ENCODE peak calls at places on chromosomes 13 and 19, in five cellular contexts. Z is uterus, F is A549, R is tibial nerve, E is heart left ventricle. X is an unnamed sample.

GRCh38 chr13:75635101-75635620 is 969 bp upstream of the LMO7 start:
- DNase-seq in Z (no peak), F (no peak), R (peak; percentile 5), E (no peak), X (no peak)

GRCh38 chr13:89514534-89515312 is 1832.8 kb upstream of the MIR17HG start:
- DNase-seq in Z (no peak), F (peak; percentile 13), R (no peak), E (no peak), X (no peak)

GRCh38 chr19:32896516-32897214 is 27.1 kb upstream of the SLC7A9 start:
- DNase-seq in Z (no peak), F (no peak), R (no peak), E (no peak), X (no peak)

GRCh38 chr19:2423913-2424685 is 3.3 kb downstream of the TIMM13 start:
- DNase-seq in Z (no peak), F (no peak), R (no peak), E (no peak), X (no peak)

GRCh38 chr19:41821003-41821735 is 23.3 kb downstream of the LYPD4 start:
- DNase-seq in Z (no peak), F (peak; percentile 94), R (no peak), E (no peak), X (no peak)

GRCh38 chr19:16702123-16702522 is 17.5 kb upstream of the NWD1 start:
- DNase-seq in Z (no peak), F (no peak), R (peak; percentile 83), E (no peak), X (no peak)

GRCh38 chr13:54536112-54536511 is 1507.5 kb downstream of the OLFM4 start:
- DNase-seq in Z (no peak), F (no peak), R (no peak), E (no peak), X (no peak)

GRCh38 chr19:16117594-16118033 is 5.9 kb downstream of the RAB8A start:
- DNase-seq in Z (no peak), F (no peak), R (no peak), E (no peak), X (no peak)

GRCh38 chr19:10568444-10568825 is 344 bp downstream of the CDKN2D start:
- DNase-seq in Z (no peak), F (no peak), R (no peak), E (no peak), X (peak; percentile 51)

GRCh38 chr19:10093295-10094186 is 7.4 kb downstream of the SHFL start:
- DNase-seq in Z (no peak), F (no peak), R (no peak), E (peak; percentile 65), X (no peak)

DNA sequence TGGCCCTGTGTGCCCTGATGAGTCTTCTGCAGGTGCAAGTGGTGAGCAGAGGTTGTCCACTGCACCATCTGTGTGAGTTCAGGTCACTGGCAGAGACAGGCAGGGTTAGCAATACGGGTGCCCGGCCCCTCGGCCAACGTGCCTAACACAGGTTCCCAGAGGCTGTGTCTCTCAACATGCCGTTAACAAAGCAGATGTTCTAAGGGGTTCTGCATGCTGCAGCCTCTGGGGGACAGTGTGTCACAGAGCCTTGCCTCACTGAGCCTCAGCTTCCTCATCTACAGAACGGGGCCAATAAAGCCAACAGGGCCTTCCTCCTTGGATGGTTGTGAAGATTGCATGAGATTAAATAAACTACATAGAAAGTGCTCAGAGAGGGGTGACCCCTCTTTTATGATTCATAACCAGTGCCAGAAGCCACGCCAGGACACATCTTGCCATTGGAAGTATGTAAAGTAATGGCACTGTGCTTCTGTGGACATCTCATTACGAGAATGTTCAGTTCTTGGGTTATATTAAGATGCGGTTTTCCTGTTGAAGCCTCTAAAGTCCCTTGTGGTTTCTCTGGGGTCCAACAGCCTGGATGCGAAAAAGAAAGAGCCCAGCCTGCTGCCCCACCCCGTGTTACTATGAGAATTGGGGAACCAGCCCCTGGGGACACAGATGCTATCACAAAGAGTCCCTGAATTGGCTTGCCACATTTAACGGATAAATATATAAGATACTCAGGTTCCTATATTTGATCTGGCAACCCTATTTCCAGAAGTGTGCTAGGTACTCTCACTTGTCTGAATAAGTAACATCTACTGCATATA is 11.2 kb upstream of the ARHGEF18 start:
- DNase-seq in Z (no peak), F (no peak), R (peak; percentile 24), E (no peak), X (no peak)
- H3K4me3 ChIP-seq in Z (no peak overlapping the region), F (no peak overlapping the region), R (no peak overlapping the region), E (peak overlapping the region; percentile 5), X (no peak overlapping the region)

GRCh38 chr19:48965806-48966540 is 864 bp downstream of the FTL start:
- DNase-seq in Z (peak; percentile 91), F (peak; percentile 49), R (peak; percentile 91), E (peak; percentile 94), X (peak; percentile 83)
- TF ChIP-seq POLR2A in Z (no peak), F (no peak), R (no peak), E (no peak), X (no peak)

DNA sequence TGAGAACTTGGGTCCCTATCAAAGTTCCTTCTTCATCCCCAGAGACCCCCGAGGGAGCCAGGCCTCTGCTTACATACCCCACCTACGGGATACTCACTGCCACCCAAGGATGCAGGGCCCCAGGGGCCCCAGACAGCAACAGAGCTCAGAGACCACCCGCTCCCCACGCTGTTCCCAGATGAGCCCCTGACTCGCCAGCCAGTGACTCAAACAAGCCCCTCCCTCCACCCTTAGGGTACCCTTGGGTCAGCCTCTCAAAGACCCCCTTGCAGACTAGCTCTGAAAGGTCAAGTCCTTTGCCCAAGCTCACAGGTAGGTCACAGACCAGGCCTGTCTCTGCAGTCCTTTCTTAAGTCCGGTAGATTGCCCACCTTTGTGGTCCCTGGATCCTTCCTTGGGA is 45.7 kb downstream of the CD320 start:
- DNase-seq in Z (no peak), F (no peak), R (no peak), E (no peak), X (no peak)
- H3K27ac ChIP-seq in Z (no peak overlapping the region), F (no peak overlapping the region), R (no peak overlapping the region), E (no peak overlapping the region), X (no peak overlapping the region)

DNA sequence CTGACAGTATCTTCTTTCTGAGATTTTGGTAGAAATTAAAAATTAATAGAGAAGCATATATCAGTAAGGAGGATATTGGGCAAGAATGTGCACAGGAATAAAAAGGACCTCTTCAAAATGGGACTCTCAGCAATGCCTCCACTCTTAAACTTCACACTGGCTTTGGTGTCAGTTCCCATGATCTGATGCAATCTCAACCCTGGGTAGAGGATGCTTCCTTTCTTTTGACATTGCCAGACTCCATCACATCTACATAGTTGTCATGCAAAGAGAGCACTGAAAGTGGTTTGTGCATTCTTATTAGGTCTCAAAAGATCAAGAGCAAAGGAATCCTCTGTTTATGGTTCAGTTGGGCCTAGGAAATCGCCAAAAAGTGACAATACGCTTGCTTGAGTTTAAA is 26.3 kb downstream of the STARD13 start:
- DNase-seq in Z (no peak), F (no peak), R (no peak), E (no peak), X (no peak)
- H3K4me3 ChIP-seq in Z (no peak overlapping the region), F (no peak overlapping the region), R (no peak overlapping the region), E (no peak overlapping the region), X (no peak overlapping the region)

DNA sequence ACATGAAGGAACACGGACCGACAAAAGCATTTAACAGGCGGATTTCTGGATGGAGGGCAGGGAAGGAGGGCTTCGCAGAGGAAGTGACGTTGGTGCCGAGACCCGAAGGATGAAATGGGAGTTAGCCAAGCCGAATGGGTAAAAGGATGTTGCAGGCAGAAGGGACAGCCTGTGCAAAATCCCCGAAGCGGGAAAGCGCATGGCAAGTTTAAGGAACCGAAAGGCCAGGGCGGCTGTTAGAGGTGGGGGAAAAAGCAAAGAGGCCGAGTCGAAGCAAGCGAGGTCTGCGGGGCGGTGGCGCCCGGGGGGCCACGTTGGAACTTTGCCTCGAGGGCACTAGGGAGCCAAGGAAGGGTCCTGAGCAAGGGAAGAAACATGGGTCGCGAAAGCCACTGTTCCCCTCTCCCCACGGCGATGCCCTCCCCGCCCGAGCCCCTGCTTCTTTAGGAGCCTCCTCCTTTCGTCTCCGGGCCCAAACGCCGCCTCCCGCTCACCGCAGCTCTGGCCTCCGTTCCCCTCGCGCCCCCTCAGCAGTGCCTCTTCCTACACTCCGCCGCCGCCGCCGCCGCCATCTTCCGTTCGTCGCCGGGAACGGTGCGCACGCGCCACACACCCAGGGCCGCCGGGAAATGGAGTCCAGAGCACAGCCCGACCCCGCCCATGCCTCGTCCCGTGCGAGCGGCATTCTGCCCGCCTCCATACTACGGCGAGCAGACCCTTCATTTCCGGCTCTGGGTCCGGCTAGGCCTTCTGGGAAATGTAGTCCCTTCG is at the start of gene SYMPK:
- DNase-seq in Z (peak; percentile 98), F (peak; percentile 100), R (peak; percentile 98), E (peak; percentile 99), X (peak; percentile 99)
- TF ChIP-seq POLR2A in Z (peak; percentile 76), F (peak; percentile 59), R (peak; percentile 37), E (peak; percentile 64), X (peak; percentile 76)

GRCh38 chr19:47035127-47035494 is 13.3 kb downstream of the TMEM160 start:
- DNase-seq in Z (no peak), F (no peak), R (no peak), E (no peak), X (no peak)
- H3K27ac ChIP-seq in Z (no peak overlapping the region), F (peak overlapping the region; percentile 89), R (no peak overlapping the region), E (no peak overlapping the region), X (peak overlapping the region; percentile 62)

DNA sequence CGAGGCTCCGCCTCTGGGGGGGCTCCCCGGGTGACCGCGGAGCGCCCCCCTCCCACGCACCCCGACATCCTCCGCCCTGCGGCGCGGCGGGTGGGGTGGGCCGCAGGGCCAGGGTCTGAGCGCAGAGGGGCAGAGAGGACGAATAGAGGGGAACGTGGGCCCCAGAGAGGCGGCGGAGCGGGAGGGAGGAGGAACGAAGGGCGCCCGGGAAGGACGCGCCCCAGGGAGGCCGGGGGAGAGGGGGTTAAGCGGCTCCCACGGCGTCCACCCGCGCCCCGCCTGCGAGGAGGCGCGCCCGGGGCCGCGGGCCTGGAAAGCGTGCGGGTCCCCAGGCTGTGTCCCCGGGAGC is 1.0 kb downstream of the HCN2 start:
- DNase-seq in Z (no peak), F (no peak), R (no peak), E (no peak), X (no peak)
- H3K4me3 ChIP-seq in Z (no peak overlapping the region), F (peak overlapping the region; percentile 65), R (no peak overlapping the region), E (peak overlapping the region; percentile 39), X (peak overlapping the region; percentile 13)

GRCh38 chr13:114281351-114282142 is at the start of gene UPF3A:
- DNase-seq in Z (peak; percentile 92), F (peak; percentile 49), R (peak; percentile 79), E (peak; percentile 96), X (peak; percentile 91)
- TF ChIP-seq POLR2A in Z (peak; percentile 38), F (peak; percentile 27), R (peak; percentile 19), E (peak; percentile 90), X (peak; percentile 68)